ENCODE peak calls at places on chromosomes 5 and 9, in nine cellular contexts. F is T follicular helper cell; X is PC-9; M is activated gamma-delta T cell treated with Interleukin-2 at 50 U/mL for 16 hours; E is NCI-H748 treated with DMSO at 0.1 percent for 48 hours; Z is Right ventricle myocardium superior; C is stimulated activated CD4-positive, alpha-beta T cell treated with anti-CD3 and anti-CD28 coated beads, Interleukin-12 subunit alpha, Interleukin-12 subunit beta, amount 100 ng/mL, for 4 hours; V is GM04504; J is effector memory CD8-positive, alpha-beta T cell. P is an unnamed sample.

GRCh38 chr9:131473891-131474290 is 28.8 kb upstream of the POMT1 start:
- DNase-seq in C (no peak), Z (no peak), E (no peak), J (no peak), X (no peak), F (no peak), M (no peak), V (no peak), P (no peak)

GRCh38 chr5:7415123-7415522 is 19.2 kb downstream of the ADCY2 start:
- DNase-seq in J (no peak), Z (no peak), E (no peak), C (no peak), F (no peak), M (no peak), X (no peak), V (no peak), P (no peak)

GRCh38 chr5:177169271-177169670 is 35.7 kb downstream of the NSD1 start:
- DNase-seq in X (no peak), E (no peak), Z (no peak), F (no peak), J (no peak), M (no peak), C (no peak), V (no peak), P (no peak)

GRCh38 chr5:151430731-151431130 is 16.7 kb upstream of the SLC36A1 start:
- DNase-seq in V (no peak), E (no peak), X (no peak), M (no peak), J (no peak), Z (no peak), F (no peak), C (no peak), P (no peak)

GRCh38 chr5:23820764-23821471 is 313.5 kb downstream of the PRDM9 start:
- DNase-seq in Z (no peak), V (no peak), M (no peak), C (no peak), E (peak; percentile 74), F (no peak), J (no peak), X (no peak), P (no peak)

GRCh38 chr5:82406200-82406773 is 128.1 kb upstream of the RPS23 start:
- DNase-seq in M (no peak), F (no peak), Z (no peak), X (peak; percentile 94), C (no peak), E (no peak), J (no peak), V (peak; percentile 57), P (peak; percentile 22)

GRCh38 chr9:127767909-127768331 is 10.5 kb downstream of the SH2D3C start:
- DNase-seq in E (no peak), Z (no peak), X (no peak), V (no peak), M (no peak), J (no peak), F (no peak), C (no peak), P (no peak)

GRCh38 chr5:74085782-74086181 is 459.8 kb downstream of the ARHGEF28 start:
- DNase-seq in E (no peak), F (no peak), J (no peak), X (no peak), Z (no peak), M (no peak), V (no peak), C (no peak), P (no peak)

GRCh38 chr5:132257131-132258101 is at the start of gene PDLIM4:
- DNase-seq in F (no peak), J (no peak), Z (peak; percentile 57), E (no peak), V (no peak), C (no peak), M (no peak), X (no peak), P (no peak)

GRCh38 chr5:106521701-106522100 is 1149.0 kb downstream of the EFNA5 start:
- DNase-seq in V (peak; percentile 38), E (no peak), M (no peak), X (no peak), C (no peak), Z (no peak), F (no peak), J (no peak), P (peak; percentile 15)

GRCh38 chr9:104429147-104429546 is 74.9 kb upstream of the OR13F1 start:
- DNase-seq in M (no peak), E (no peak), X (no peak), Z (no peak), F (no peak), C (no peak), J (no peak), V (no peak), P (no peak)

GRCh38 chr5:126100767-126101166 is 322.4 kb upstream of the GRAMD2B start:
- DNase-seq in F (no peak), M (no peak), V (no peak), C (no peak), Z (no peak), E (no peak), X (no peak), J (no peak), P (no peak)

GRCh38 chr9:136840877-136841645 is 1.2 kb upstream of the AJM1 start:
- DNase-seq in C (no peak), F (no peak), V (no peak), J (no peak), M (no peak), X (peak; percentile 52), Z (no peak), E (no peak), P (no peak)

GRCh38 chr5:137858223-137858916 is 9.3 kb upstream of the MYOT start:
- DNase-seq in F (no peak), V (no peak), E (no peak), J (no peak), X (no peak), C (no peak), Z (no peak), M (no peak), P (no peak)

GRCh38 chr9:36135791-36136276 is 699 bp upstream of the GLIPR2 start:
- DNase-seq in V (no peak), J (no peak), F (no peak), E (no peak), Z (peak; percentile 65), X (no peak), C (no peak), M (no peak), P (no peak)

GRCh38 chr9:34520096-34520495 is 2.7 kb downstream of the ENHO start:
- DNase-seq in V (no peak), C (no peak), X (no peak), J (no peak), M (no peak), Z (no peak), E (no peak), F (no peak), P (no peak)

GRCh38 chr9:86721843-86722705 is 225.2 kb downstream of the GAS1 start:
- DNase-seq in V (peak; percentile 79), C (no peak), E (no peak), X (peak; percentile 87), Z (no peak), M (no peak), F (no peak), J (no peak), P (peak; percentile 85)

GRCh38 chr5:56908942-56909293 is 478 bp upstream of the SETD9 start:
- DNase-seq in J (peak; percentile 21), X (no peak), E (no peak), C (no peak), M (no peak), F (no peak), Z (peak; percentile 85), V (no peak), P (no peak)

P was measured in GM04503.